ENCODE peak calls at places on chromosome 2, in seven cellular contexts. One of them, this sample, is unnamed.

GRCh38 chr2:108615480-108616090 is 81.3 kb downstream of the LIMS1 start:
- DNase-seq in suprapubic skin: no peak
- DNase-seq in MCF 10A: no peak
- DNase-seq in OCI-LY7: peak
- DNase-seq in HFF-Myc: no peak
- DNase-seq in endothelial cell: no peak
- DNase-seq in epithelial cell of esophagus: no peak
- DNase-seq in this sample: no peak

GRCh38 chr2:47269316-47270232 is 114.5 kb upstream of the STPG4 start:
- DNase-seq in epithelial cell of esophagus: peak
- DNase-seq in OCI-LY7: no peak
- DNase-seq in suprapubic skin: no peak
- DNase-seq in HFF-Myc: peak
- DNase-seq in endothelial cell: no peak
- DNase-seq in MCF 10A: peak
- DNase-seq in this sample: peak

GRCh38 chr2:241858206-241859016 is at the start of gene PDCD1:
- DNase-seq in suprapubic skin: peak
- DNase-seq in epithelial cell of esophagus: no peak
- DNase-seq in endothelial cell: peak
- DNase-seq in MCF 10A: no peak
- DNase-seq in OCI-LY7: no peak
- DNase-seq in HFF-Myc: no peak
- DNase-seq in this sample: no peak

GRCh38 chr2:118223487-118224136 is 135.3 kb downstream of the INSIG2 start:
- DNase-seq in MCF 10A: no peak
- DNase-seq in suprapubic skin: no peak
- DNase-seq in OCI-LY7: peak
- DNase-seq in endothelial cell: peak
- DNase-seq in HFF-Myc: no peak
- DNase-seq in epithelial cell of esophagus: no peak
- DNase-seq in this sample: no peak

GRCh38 chr2:31302940-31303563 is 69.1 kb downstream of the EHD3 start:
- DNase-seq in OCI-LY7: no peak
- DNase-seq in epithelial cell of esophagus: peak
- DNase-seq in MCF 10A: no peak
- DNase-seq in suprapubic skin: no peak
- DNase-seq in HFF-Myc: no peak
- DNase-seq in endothelial cell: no peak
- DNase-seq in this sample: no peak

GRCh38 chr2:143482761-143483160 is 353.5 kb downstream of the ARHGAP15 start:
- DNase-seq in OCI-LY7: no peak
- DNase-seq in MCF 10A: no peak
- DNase-seq in HFF-Myc: no peak
- DNase-seq in endothelial cell: no peak
- DNase-seq in epithelial cell of esophagus: no peak
- DNase-seq in suprapubic skin: no peak
- DNase-seq in this sample: no peak

GRCh38 chr2:551621-552020 is 125.6 kb downstream of the TMEM18 start:
- DNase-seq in endothelial cell: no peak
- DNase-seq in epithelial cell of esophagus: no peak
- DNase-seq in OCI-LY7: no peak
- DNase-seq in suprapubic skin: no peak
- DNase-seq in MCF 10A: no peak
- DNase-seq in HFF-Myc: no peak
- DNase-seq in this sample: no peak

GRCh38 chr2:239519921-239520585 is 119.2 kb upstream of the HDAC4 start:
- DNase-seq in epithelial cell of esophagus: no peak
- DNase-seq in HFF-Myc: no peak
- DNase-seq in suprapubic skin: no peak
- DNase-seq in endothelial cell: no peak
- DNase-seq in OCI-LY7: no peak
- DNase-seq in MCF 10A: no peak
- DNase-seq in this sample: no peak

GRCh38 chr2:105376789-105377231 is 22.0 kb downstream of the FHL2 start:
- DNase-seq in epithelial cell of esophagus: peak
- DNase-seq in suprapubic skin: no peak
- DNase-seq in endothelial cell: no peak
- DNase-seq in HFF-Myc: no peak
- DNase-seq in OCI-LY7: no peak
- DNase-seq in MCF 10A: no peak
- DNase-seq in this sample: no peak

GRCh38 chr2:179355881-179356280 is 91.2 kb upstream of the SESTD1 start:
- DNase-seq in suprapubic skin: no peak
- DNase-seq in HFF-Myc: no peak
- DNase-seq in epithelial cell of esophagus: peak
- DNase-seq in OCI-LY7: no peak
- DNase-seq in endothelial cell: no peak
- DNase-seq in MCF 10A: peak
- DNase-seq in this sample: no peak

GRCh38 chr2:31946838-31947237 is 64.0 kb downstream of the MEMO1 start:
- DNase-seq in suprapubic skin: no peak
- DNase-seq in endothelial cell: no peak
- DNase-seq in HFF-Myc: no peak
- DNase-seq in epithelial cell of esophagus: no peak
- DNase-seq in MCF 10A: no peak
- DNase-seq in OCI-LY7: no peak
- DNase-seq in this sample: no peak

GRCh38 chr2:31239842-31240198 is 5.9 kb downstream of the EHD3 start:
- DNase-seq in OCI-LY7: no peak
- DNase-seq in epithelial cell of esophagus: no peak
- DNase-seq in suprapubic skin: no peak
- DNase-seq in MCF 10A: no peak
- DNase-seq in HFF-Myc: peak
- DNase-seq in endothelial cell: no peak
- DNase-seq in this sample: no peak

GRCh38 chr2:124476291-124476690 is 451.2 kb downstream of the CNTNAP5 start:
- DNase-seq in MCF 10A: peak
- DNase-seq in endothelial cell: no peak
- DNase-seq in HFF-Myc: no peak
- DNase-seq in suprapubic skin: no peak
- DNase-seq in OCI-LY7: no peak
- DNase-seq in epithelial cell of esophagus: no peak
- DNase-seq in this sample: no peak

GRCh38 chr2:231167745-231168459 is 30.5 kb upstream of the ARMC9 start:
- DNase-seq in epithelial cell of esophagus: no peak
- DNase-seq in HFF-Myc: no peak
- DNase-seq in suprapubic skin: no peak
- DNase-seq in endothelial cell: no peak
- DNase-seq in MCF 10A: no peak
- DNase-seq in OCI-LY7: no peak
- DNase-seq in this sample: no peak

GRCh38 chr2:234823196-234823876 is 128.5 kb upstream of the SH3BP4 start:
- DNase-seq in endothelial cell: no peak
- DNase-seq in epithelial cell of esophagus: no peak
- DNase-seq in OCI-LY7: no peak
- DNase-seq in MCF 10A: no peak
- DNase-seq in suprapubic skin: no peak
- DNase-seq in HFF-Myc: no peak
- DNase-seq in this sample: no peak

GRCh38 chr2:234821946-234822470 is 129.8 kb upstream of the SH3BP4 start:
- DNase-seq in endothelial cell: no peak
- DNase-seq in HFF-Myc: no peak
- DNase-seq in MCF 10A: no peak
- DNase-seq in epithelial cell of esophagus: no peak
- DNase-seq in OCI-LY7: no peak
- DNase-seq in suprapubic skin: no peak
- DNase-seq in this sample: no peak

GRCh38 chr2:234816056-234816455 is 135.8 kb upstream of the SH3BP4 start:
- DNase-seq in HFF-Myc: no peak
- DNase-seq in epithelial cell of esophagus: no peak
- DNase-seq in endothelial cell: no peak
- DNase-seq in suprapubic skin: no peak
- DNase-seq in MCF 10A: no peak
- DNase-seq in OCI-LY7: no peak
- DNase-seq in this sample: no peak

GRCh38 chr2:234816491-234816890 is 135.3 kb upstream of the SH3BP4 start:
- DNase-seq in HFF-Myc: no peak
- DNase-seq in MCF 10A: no peak
- DNase-seq in suprapubic skin: no peak
- DNase-seq in endothelial cell: no peak
- DNase-seq in epithelial cell of esophagus: no peak
- DNase-seq in OCI-LY7: no peak
- DNase-seq in this sample: no peak

DNA sequence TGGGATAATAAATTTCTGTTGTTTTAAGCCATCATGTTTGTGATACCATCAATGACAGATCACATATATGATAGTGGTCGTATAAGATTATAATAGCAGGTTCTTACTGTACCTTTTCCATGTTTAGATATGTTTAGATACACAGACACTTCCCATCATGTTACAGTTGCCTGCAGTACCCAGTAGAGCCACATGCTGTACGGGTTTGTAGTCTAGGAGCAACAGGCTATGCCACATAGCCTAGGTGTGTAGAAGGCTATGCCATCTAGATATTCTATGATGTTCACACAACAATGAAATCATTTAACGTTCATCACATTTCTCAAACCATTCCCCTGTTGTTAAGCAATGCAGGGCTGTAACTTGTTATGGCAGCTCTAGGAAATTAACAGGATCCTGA is 132.9 kb upstream of the SH3BP4 start:
- DNase-seq in endothelial cell: no peak
- DNase-seq in epithelial cell of esophagus: no peak
- DNase-seq in HFF-Myc: no peak
- DNase-seq in MCF 10A: no peak
- DNase-seq in suprapubic skin: no peak
- DNase-seq in OCI-LY7: no peak
- DNase-seq in this sample: no peak
- TF ChIP-seq CTCF in endothelial cell: no peak
- TF ChIP-seq CTCF in epithelial cell of esophagus: peak
- TF ChIP-seq CTCF in HFF-Myc: no peak
- TF ChIP-seq CTCF in MCF 10A: no peak
- TF ChIP-seq CTCF in suprapubic skin: no peak
- TF ChIP-seq CTCF in OCI-LY7: no peak
- TF ChIP-seq CTCF in this sample: no peak

GRCh38 chr2:237027712-237028029 is 58.0 kb upstream of the COPS8 start:
- DNase-seq in HFF-Myc: no peak
- DNase-seq in endothelial cell: no peak
- DNase-seq in epithelial cell of esophagus: no peak
- DNase-seq in MCF 10A: no peak
- DNase-seq in suprapubic skin: no peak
- DNase-seq in OCI-LY7: no peak
- DNase-seq in this sample: no peak
- TF ChIP-seq CTCF in HFF-Myc: no peak
- TF ChIP-seq CTCF in endothelial cell: no peak
- TF ChIP-seq CTCF in epithelial cell of esophagus: no peak
- TF ChIP-seq CTCF in MCF 10A: no peak
- TF ChIP-seq CTCF in suprapubic skin: no peak
- TF ChIP-seq CTCF in OCI-LY7: no peak
- TF ChIP-seq CTCF in this sample: no peak

GRCh38 chr2:8984855-8985254 is 18.6 kb downstream of the MBOAT2 start:
- DNase-seq in epithelial cell of esophagus: no peak
- DNase-seq in OCI-LY7: no peak
- DNase-seq in suprapubic skin: no peak
- DNase-seq in HFF-Myc: no peak
- DNase-seq in endothelial cell: no peak
- DNase-seq in MCF 10A: no peak
- DNase-seq in this sample: no peak

GRCh38 chr2:8985561-8986326 is 17.7 kb downstream of the MBOAT2 start:
- DNase-seq in HFF-Myc: no peak
- DNase-seq in MCF 10A: no peak
- DNase-seq in suprapubic skin: no peak
- DNase-seq in epithelial cell of esophagus: no peak
- DNase-seq in endothelial cell: no peak
- DNase-seq in OCI-LY7: no peak
- DNase-seq in this sample: no peak

GRCh38 chr2:8984152-8984551 is 19.3 kb downstream of the MBOAT2 start:
- DNase-seq in suprapubic skin: no peak
- DNase-seq in HFF-Myc: no peak
- DNase-seq in epithelial cell of esophagus: no peak
- DNase-seq in OCI-LY7: no peak
- DNase-seq in MCF 10A: peak
- DNase-seq in endothelial cell: no peak
- DNase-seq in this sample: no peak

GRCh38 chr2:8987413-8987812 is 16.1 kb downstream of the MBOAT2 start:
- DNase-seq in endothelial cell: no peak
- DNase-seq in HFF-Myc: no peak
- DNase-seq in MCF 10A: peak
- DNase-seq in suprapubic skin: no peak
- DNase-seq in OCI-LY7: no peak
- DNase-seq in epithelial cell of esophagus: no peak
- DNase-seq in this sample: no peak

GRCh38 chr2:8986327-8986976 is 17.0 kb downstream of the MBOAT2 start:
- DNase-seq in OCI-LY7: peak
- DNase-seq in suprapubic skin: no peak
- DNase-seq in endothelial cell: peak
- DNase-seq in epithelial cell of esophagus: no peak
- DNase-seq in MCF 10A: no peak
- DNase-seq in HFF-Myc: no peak
- DNase-seq in this sample: no peak
- TF ChIP-seq CTCF in OCI-LY7: peak
- TF ChIP-seq CTCF in suprapubic skin: no peak
- TF ChIP-seq CTCF in endothelial cell: peak
- TF ChIP-seq CTCF in epithelial cell of esophagus: no peak
- TF ChIP-seq CTCF in MCF 10A: no peak
- TF ChIP-seq CTCF in HFF-Myc: peak
- TF ChIP-seq CTCF in this sample: no peak

GRCh38 chr2:193103064-193103463 is 908.3 kb upstream of the TMEFF2 start:
- DNase-seq in endothelial cell: no peak
- DNase-seq in suprapubic skin: no peak
- DNase-seq in OCI-LY7: no peak
- DNase-seq in MCF 10A: peak
- DNase-seq in HFF-Myc: no peak
- DNase-seq in epithelial cell of esophagus: peak
- DNase-seq in this sample: no peak
- TF ChIP-seq CTCF in endothelial cell: no peak
- TF ChIP-seq CTCF in suprapubic skin: no peak
- TF ChIP-seq CTCF in OCI-LY7: no peak
- TF ChIP-seq CTCF in MCF 10A: no peak
- TF ChIP-seq CTCF in HFF-Myc: no peak
- TF ChIP-seq CTCF in epithelial cell of esophagus: no peak
- TF ChIP-seq CTCF in this sample: no peak

DNA sequence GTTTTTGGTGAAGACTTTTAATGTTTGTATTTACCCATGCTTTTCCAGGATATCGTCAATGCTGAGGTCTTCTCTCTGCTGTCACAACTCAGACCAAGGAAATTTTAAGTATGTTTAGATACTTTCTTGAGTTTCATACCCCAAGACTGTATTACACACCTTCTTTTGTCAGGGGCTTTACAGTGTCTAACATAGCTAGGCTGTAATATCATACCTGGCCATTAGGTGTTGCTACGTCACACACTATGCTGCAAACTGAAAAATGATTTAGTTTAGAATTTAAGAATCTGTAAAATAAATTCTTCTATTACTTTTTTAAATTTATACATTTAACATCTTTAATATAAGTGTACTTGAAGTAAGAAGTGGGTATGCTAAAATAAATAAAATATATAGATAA is 358.4 kb upstream of the NRP2 start:
- DNase-seq in OCI-LY7: peak
- DNase-seq in suprapubic skin: no peak
- DNase-seq in epithelial cell of esophagus: peak
- DNase-seq in endothelial cell: no peak
- DNase-seq in MCF 10A: peak
- DNase-seq in HFF-Myc: no peak
- DNase-seq in this sample: no peak
- TF ChIP-seq CTCF in OCI-LY7: peak
- TF ChIP-seq CTCF in suprapubic skin: no peak
- TF ChIP-seq CTCF in epithelial cell of esophagus: peak
- TF ChIP-seq CTCF in endothelial cell: peak
- TF ChIP-seq CTCF in MCF 10A: peak
- TF ChIP-seq CTCF in HFF-Myc: peak
- TF ChIP-seq CTCF in this sample: peak

GRCh38 chr2:40820319-40820718 is 368.4 kb upstream of the SLC8A1 start:
- DNase-seq in epithelial cell of esophagus: no peak
- DNase-seq in OCI-LY7: no peak
- DNase-seq in endothelial cell: no peak
- DNase-seq in MCF 10A: peak
- DNase-seq in suprapubic skin: no peak
- DNase-seq in HFF-Myc: no peak
- DNase-seq in this sample: no peak
- TF ChIP-seq CTCF in epithelial cell of esophagus: peak
- TF ChIP-seq CTCF in OCI-LY7: no peak
- TF ChIP-seq CTCF in endothelial cell: no peak
- TF ChIP-seq CTCF in MCF 10A: peak
- TF ChIP-seq CTCF in suprapubic skin: no peak
- TF ChIP-seq CTCF in HFF-Myc: no peak
- TF ChIP-seq CTCF in this sample: peak

This sample was measured in AG09319.